ENCODE peak calls at places on chromosome 13, in four cellular contexts. X is HCT116, N is lung, L is tibial nerve. P is an unnamed sample. For H3K4me1, the result is how much of the 10 kb centered on the place peaks cover.

GRCh38 chr13:68851026-68851425 is 1256.6 kb upstream of the ATXN8OS start:
- DNase-seq in L (no peak), N (no peak), X (no peak), P (no peak)

GRCh38 chr13:93824286-93824685 is 597.7 kb downstream of the GPC6 start:
- DNase-seq in X (no peak), N (no peak), L (no peak), P (no peak)

GRCh38 chr13:114107686-114108081 is 24.7 kb downstream of the RASA3 start:
- DNase-seq in L (no peak), X (no peak), N (no peak), P (peak)

GRCh38 chr13:51767100-51767499 is 36.9 kb downstream of the DHRS12 start:
- DNase-seq in N (no peak), L (no peak), X (no peak), P (no peak)

GRCh38 chr13:52411629-52412028 is 5.7 kb upstream of the THSD1 start:
- DNase-seq in L (no peak), N (no peak), X (no peak), P (no peak)

GRCh38 chr13:97249093-97249787 is 27.1 kb downstream of the MBNL2 start:
- DNase-seq in L (no peak), X (no peak), N (no peak), P (no peak)

GRCh38 chr13:30607908-30608307 is 9.8 kb upstream of the USPL1 start:
- DNase-seq in X (no peak), N (peak), L (no peak), P (no peak)

GRCh38 chr13:30702006-30702405 is 33.3 kb upstream of the ALOX5AP start:
- DNase-seq in L (no peak), X (no peak), N (no peak), P (no peak)

GRCh38 chr13:93226065-93226622 is 463 bp upstream of the GPC6 start:
- DNase-seq in X (no peak), N (no peak), L (no peak), P (no peak)

GRCh38 chr13:30869491-30869890 is 36.6 kb upstream of the MEDAG start:
- DNase-seq in L (no peak), N (no peak), X (no peak), P (no peak)

GRCh38 chr13:24135674-24136300 is 24.7 kb upstream of the SPATA13 start:
- DNase-seq in L (no peak), N (no peak), X (no peak), P (no peak)

GRCh38 chr13:33158271-33158670 is 127.3 kb downstream of the STARD13 start:
- DNase-seq in X (no peak), N (no peak), L (no peak), P (no peak)

GRCh38 chr13:33205804-33206221 is 79.7 kb downstream of the STARD13 start:
- DNase-seq in L (no peak), N (no peak), X (no peak), P (peak)

GRCh38 chr13:94128430-94128829 is 351.1 kb downstream of the DCT start:
- DNase-seq in X (no peak), L (peak), N (no peak), P (peak)

GRCh38 chr13:111216166-111216960 is 101.3 kb downstream of the ARHGEF7 start:
- DNase-seq in N (no peak), X (no peak), L (peak), P (peak)

GRCh38 chr13:22740264-22740663 is 440.5 kb upstream of the SGCG start:
- DNase-seq in X (no peak), L (no peak), N (no peak), P (no peak)

GRCh38 chr13:111114362-111115050 is 604 bp upstream of the ARHGEF7 start:
- DNase-seq in X (no peak), L (peak), N (no peak), P (peak)

GRCh38 chr13:42239644-42240043 is 32.3 kb upstream of the AKAP11 start:
- DNase-seq in N (no peak), L (no peak), X (no peak), P (no peak)

GRCh38 chr13:20607015-20607414 is 40.1 kb downstream of the IFT88 start:
- DNase-seq in X (no peak), L (no peak), N (no peak), P (no peak)

GRCh38 chr13:20609145-20609544 is 42.2 kb downstream of the IFT88 start:
- DNase-seq in X (no peak), N (no peak), L (no peak), P (no peak)

GRCh38 chr13:20610006-20610405 is 43.0 kb downstream of the IFT88 start:
- DNase-seq in N (no peak), L (no peak), X (no peak), P (no peak)

GRCh38 chr13:20608438-20609020 is 41.6 kb downstream of the IFT88 start:
- DNase-seq in L (no peak), N (no peak), X (no peak), P (no peak)
- H3K27ac ChIP-seq in L (no peak), N (no peak), X (no peak), P (no peak)

GRCh38 chr13:27620377-27621115 is at the start of gene LNX2:
- DNase-seq in X (peak), N (peak), L (peak), P (peak)
- H3K4me1 ChIP-seq in X (under half), N (under half), L (under half), P (half or more)

DNA sequence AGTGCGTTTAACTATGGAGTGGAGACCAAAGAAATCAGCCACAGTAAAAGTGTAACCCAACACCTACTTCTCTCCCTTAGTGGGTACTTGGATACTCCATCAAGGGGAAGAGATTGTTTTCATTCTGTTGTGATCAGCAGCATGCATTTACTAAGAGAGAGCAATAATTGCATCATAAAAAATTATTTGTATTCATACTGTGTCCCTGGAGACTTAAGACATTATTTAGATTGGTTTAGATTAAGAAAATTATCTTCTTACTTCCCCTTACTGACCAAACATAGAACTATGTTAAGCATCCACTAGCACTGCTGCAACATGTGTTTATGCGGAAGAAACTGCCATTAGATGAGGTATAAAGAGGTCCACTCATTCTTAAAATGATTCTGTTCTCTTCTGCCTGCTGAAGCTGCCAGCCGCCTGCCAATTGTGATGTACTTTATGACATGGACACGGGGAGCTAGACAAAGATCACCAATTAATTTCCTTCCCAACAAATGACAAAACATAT is 738.5 kb downstream of the DIAPH3 start:
- DNase-seq in N (no peak), L (no peak), X (no peak), P (no peak)
- H3K27ac ChIP-seq in N (no peak), L (no peak), X (no peak), P (no peak)

DNA sequence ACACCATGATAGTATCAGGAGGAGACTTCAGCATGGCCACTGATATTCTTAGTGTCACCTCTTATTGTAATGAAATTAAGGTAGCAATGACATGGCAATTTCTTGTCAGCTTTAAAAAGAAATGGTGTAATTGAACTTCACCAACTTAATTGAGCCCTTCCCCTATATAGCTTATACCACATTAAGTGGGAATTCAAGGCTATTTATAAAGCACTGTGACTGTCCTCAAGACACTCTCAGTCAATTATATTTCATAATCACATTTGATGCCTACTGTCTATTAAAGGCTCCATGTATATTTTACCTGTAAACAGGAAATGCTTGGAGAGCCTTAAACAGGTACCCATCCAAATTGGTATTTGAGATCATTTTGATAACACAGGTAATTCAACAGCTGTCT is 28.3 kb downstream of the KLF12 start:
- DNase-seq in N (no peak), L (no peak), X (no peak), P (no peak)
- H3K4me1 ChIP-seq in N (under half), L (under half), X (under half), P (under half)

GRCh38 chr13:76886292-76887061 is at the start of gene KCTD12:
- DNase-seq in N (peak), L (peak), X (peak), P (peak)

GRCh38 chr13:76885203-76886004 is 801 bp downstream of the KCTD12 start:
- DNase-seq in X (no peak), L (peak), N (peak), P (peak)

GRCh38 chr13:76888421-76888820 is 2.2 kb upstream of the KCTD12 start:
- DNase-seq in X (no peak), N (no peak), L (no peak), P (no peak)

GRCh38 chr13:76886005-76886291 is 257 bp downstream of the KCTD12 start:
- DNase-seq in N (no peak), L (no peak), X (no peak), P (no peak)

DNA sequence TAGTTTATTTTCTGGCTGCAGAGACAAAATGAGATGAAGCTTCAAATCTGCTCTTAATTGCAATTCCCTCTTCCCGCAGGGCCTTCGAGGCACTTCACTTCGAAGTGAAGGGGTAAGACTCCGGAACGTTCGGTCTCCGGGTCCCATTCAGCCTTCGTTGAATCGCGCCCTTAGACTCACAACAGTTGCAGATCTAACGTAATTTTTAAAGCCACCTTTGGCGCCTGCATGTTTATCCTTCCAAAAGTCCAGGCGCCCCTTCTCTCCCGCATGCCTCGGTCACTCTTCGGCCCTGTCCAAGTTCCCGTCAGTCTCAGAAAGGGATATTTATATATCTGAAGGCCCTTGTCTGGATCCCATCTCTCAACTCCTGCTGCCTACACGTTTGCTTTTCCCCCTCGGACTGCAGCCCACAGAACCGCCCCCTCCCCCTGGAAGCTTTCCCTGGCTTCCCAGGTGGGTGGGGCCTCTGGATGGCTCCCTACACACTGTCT is 912 bp upstream of the KCTD12 start:
- DNase-seq in N (no peak), X (no peak), L (no peak), P (no peak)
- H3K27ac ChIP-seq in N (peak), X (no peak), L (peak), P (peak)